ENCODE peak calls at places on chromosomes 16 and 17, in four cellular contexts. W is dorsolateral prefrontal cortex, I is HT-29, B is endothelial cell. U is an unnamed sample.

GRCh38 chr16:12611916-12612597 is 191.6 kb downstream of the CPPED1 start:
- DNase-seq in B (no peak), I (no peak), W (no peak), U (no peak)

GRCh38 chr17:72600934-72601333 is 480.1 kb downstream of the SOX9 start:
- DNase-seq in B (no peak), I (no peak), W (no peak), U (no peak)

GRCh38 chr16:87165151-87165550 is 152.0 kb downstream of the C16orf95 start:
- DNase-seq in B (no peak), W (no peak), I (no peak), U (no peak)

GRCh38 chr16:53967172-53967571 is 263.2 kb downstream of the FTO start:
- DNase-seq in W (no peak), B (no peak), I (no peak), U (no peak)

GRCh38 chr17:31211352-31212012 is 85.6 kb downstream of the OMG start:
- DNase-seq in I (no peak), W (no peak), B (no peak), U (no peak)

GRCh38 chr16:59635674-59636073 is 901.6 kb upstream of the GOT2 start:
- DNase-seq in I (no peak), W (no peak), B (no peak), U (no peak)

GRCh38 chr17:6205525-6205924 is 135.3 kb downstream of the WSCD1 start:
- DNase-seq in I (no peak), W (no peak), B (no peak), U (no peak)

GRCh38 chr16:74448990-74449389 is 27.7 kb upstream of the CLEC18B start:
- DNase-seq in W (no peak), I (peak), B (no peak), U (no peak)

GRCh38 chr17:4305224-4305623 is 41.4 kb upstream of the ANKFY1 start:
- DNase-seq in B (no peak), W (no peak), I (no peak), U (no peak)

GRCh38 chr16:12293017-12293618 is 316.6 kb downstream of the SNX29 start:
- DNase-seq in I (no peak), B (no peak), W (no peak), U (no peak)

GRCh38 chr16:83705856-83706255 is 101.9 kb upstream of the HSBP1 start:
- DNase-seq in I (no peak), W (no peak), B (no peak), U (no peak)

GRCh38 chr16:58458634-58459343 is 41.2 kb upstream of the NDRG4 start:
- DNase-seq in W (no peak), B (no peak), I (peak), U (no peak)

GRCh38 chr16:67157106-67157748 is 2.5 kb downstream of the TRADD start:
- DNase-seq in B (no peak), W (no peak), I (no peak), U (no peak)

GRCh38 chr16:87131061-87131995 is 185.9 kb downstream of the C16orf95 start:
- DNase-seq in B (no peak), I (no peak), W (no peak), U (no peak)

GRCh38 chr17:41009301-41009760 is 403 bp upstream of the KRTAP3-1 start:
- DNase-seq in B (no peak), I (peak), W (no peak), U (no peak)

GRCh38 chr17:65809366-65809765 is 247.9 kb upstream of the AXIN2 start:
- DNase-seq in W (no peak), B (no peak), I (no peak), U (no peak)

GRCh38 chr17:57940653-57941329 is 14.4 kb downstream of the CUEDC1 start:
- DNase-seq in W (no peak), I (peak), B (no peak), U (no peak)

GRCh38 chr17:2123467-2124251 is 68.8 kb downstream of the HIC1 start:
- DNase-seq in I (peak), W (no peak), B (no peak), U (no peak)

GRCh38 chr16:89010210-89010925 is 33.4 kb upstream of the CBFA2T3 start:
- DNase-seq in I (no peak), B (no peak), W (no peak), U (no peak)

GRCh38 chr17:18315498-18316360 is 636 bp downstream of the SMCR8 start:
- DNase-seq in W (no peak), B (no peak), I (no peak), U (no peak)

GRCh38 chr17:65231662-65232335 is 94.6 kb downstream of the RGS9 start:
- DNase-seq in W (no peak), B (peak), I (peak), U (peak)

GRCh38 chr17:64661731-64661980 is 451 bp downstream of the SMURF2 start:
- DNase-seq in I (no peak), B (no peak), W (no peak), U (no peak)

GRCh38 chr16:89841275-89841674 is 13.0 kb downstream of the SPIRE2 start:
- DNase-seq in I (no peak), B (no peak), W (no peak), U (no peak)

GRCh38 chr17:28946239-28946638 is 5.1 kb downstream of the PHF12 start:
- DNase-seq in B (no peak), I (no peak), W (no peak), U (no peak)

GRCh38 chr16:47488051-47488450 is 26.9 kb downstream of the PHKB start:
- DNase-seq in I (no peak), B (no peak), W (no peak), U (no peak)

GRCh38 chr17:50834786-50835562 is 412 bp upstream of the WFIKKN2 start:
- DNase-seq in W (no peak), B (no peak), I (no peak), U (peak)

GRCh38 chr16:29665294-29666077 is 2.4 kb downstream of the SPN start:
- DNase-seq in W (no peak), I (no peak), B (no peak), U (no peak)

U was measured in nephron progenitor cell.